ENCODE peak calls at places on chromosomes 16 and 17, in four cellular contexts. One of them, this sample, is unnamed.

GRCh38 chr16:72588554-72588953 is 416.6 kb upstream of the PMFBP1 start:
- DNase-seq in HFF-Myc: no peak
- DNase-seq in choroid plexus epithelial cell: no peak
- DNase-seq in fibroblast of pulmonary artery: no peak
- DNase-seq in this sample: no peak

GRCh38 chr16:31134625-31135534 is 647 bp downstream of the PRSS8 start:
- DNase-seq in fibroblast of pulmonary artery: no peak
- DNase-seq in choroid plexus epithelial cell: no peak
- DNase-seq in HFF-Myc: no peak
- DNase-seq in this sample: no peak

GRCh38 chr17:15237106-15237425 is 28.1 kb downstream of the PMP22 start:
- DNase-seq in fibroblast of pulmonary artery: no peak
- DNase-seq in choroid plexus epithelial cell: no peak
- DNase-seq in HFF-Myc: no peak
- DNase-seq in this sample: no peak

GRCh38 chr16:11989238-11990160 is 13.0 kb downstream of the SNX29 start:
- DNase-seq in fibroblast of pulmonary artery: no peak
- DNase-seq in choroid plexus epithelial cell: no peak
- DNase-seq in HFF-Myc: no peak
- DNase-seq in this sample: no peak

GRCh38 chr16:49491736-49492089 is 118.1 kb downstream of the C16orf78 start:
- DNase-seq in HFF-Myc: no peak
- DNase-seq in fibroblast of pulmonary artery: no peak
- DNase-seq in choroid plexus epithelial cell: peak; percentile 30
- DNase-seq in this sample: no peak

GRCh38 chr17:74126179-74126900 is 77.1 kb upstream of the RPL38 start:
- DNase-seq in HFF-Myc: no peak
- DNase-seq in fibroblast of pulmonary artery: no peak
- DNase-seq in choroid plexus epithelial cell: no peak
- DNase-seq in this sample: no peak

GRCh38 chr17:46212634-46213435 is 19.6 kb upstream of the KANSL1 start:
- DNase-seq in HFF-Myc: peak; percentile 46
- DNase-seq in choroid plexus epithelial cell: peak; percentile 91
- DNase-seq in fibroblast of pulmonary artery: peak; percentile 87
- DNase-seq in this sample: peak; percentile 75

GRCh38 chr16:53029971-53030370 is 22.7 kb downstream of the CHD9NB start:
- DNase-seq in choroid plexus epithelial cell: no peak
- DNase-seq in HFF-Myc: no peak
- DNase-seq in fibroblast of pulmonary artery: no peak
- DNase-seq in this sample: no peak

GRCh38 chr17:21373034-21373433 is 3.1 kb upstream of the KCNJ12 start:
- DNase-seq in fibroblast of pulmonary artery: no peak
- DNase-seq in choroid plexus epithelial cell: no peak
- DNase-seq in HFF-Myc: no peak
- DNase-seq in this sample: no peak

GRCh38 chr17:9204623-9205329 is 183.5 kb downstream of the NTN1 start:
- DNase-seq in choroid plexus epithelial cell: no peak
- DNase-seq in fibroblast of pulmonary artery: no peak
- DNase-seq in HFF-Myc: no peak
- DNase-seq in this sample: no peak

GRCh38 chr17:31392002-31392855 is 754 bp downstream of the RAB11FIP4 start:
- DNase-seq in HFF-Myc: no peak
- DNase-seq in choroid plexus epithelial cell: no peak
- DNase-seq in fibroblast of pulmonary artery: no peak
- DNase-seq in this sample: no peak

GRCh38 chr16:12178251-12178990 is 201.9 kb downstream of the SNX29 start:
- DNase-seq in choroid plexus epithelial cell: peak; percentile 11
- DNase-seq in fibroblast of pulmonary artery: peak; percentile 82
- DNase-seq in HFF-Myc: no peak
- DNase-seq in this sample: no peak

DNA sequence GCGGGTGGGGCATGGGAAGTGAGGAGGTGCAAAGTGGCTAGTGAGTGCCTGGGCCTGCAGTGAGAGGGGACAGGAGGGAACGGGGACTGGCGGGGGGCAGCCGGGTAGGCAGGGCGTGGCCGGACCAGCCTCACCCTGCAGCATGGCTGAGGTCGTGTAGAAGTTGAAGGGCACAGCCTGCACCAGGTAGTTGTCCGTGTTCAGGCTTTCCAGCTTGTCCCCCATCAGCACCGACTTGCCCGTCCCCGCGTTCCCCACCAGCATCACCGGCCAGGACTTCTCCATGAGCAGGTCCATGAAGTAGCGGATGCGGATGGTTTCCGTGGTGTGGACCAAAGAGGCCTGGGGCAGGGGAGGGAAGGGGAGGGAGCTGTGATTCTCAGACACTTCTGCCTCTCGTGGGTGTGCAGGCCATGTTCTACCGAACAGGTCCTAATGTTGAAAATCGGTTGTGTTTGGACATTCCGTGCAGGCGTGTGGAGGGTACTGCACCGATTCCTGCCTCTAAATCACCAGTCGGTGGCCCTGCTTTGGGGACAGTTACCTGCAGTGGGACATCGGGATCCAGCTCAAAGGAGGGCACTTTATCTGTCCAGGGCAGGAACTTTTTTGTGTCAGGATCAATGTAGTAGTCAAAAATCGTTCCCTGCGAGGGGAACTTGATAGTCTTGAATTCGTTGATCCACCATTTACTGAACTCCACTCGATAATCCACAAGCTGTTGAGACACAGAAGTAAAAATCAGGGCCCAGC is 91.6 kb downstream of the DNAH17 start:
- DNase-seq in fibroblast of pulmonary artery: no peak
- DNase-seq in choroid plexus epithelial cell: no peak
- DNase-seq in HFF-Myc: no peak
- DNase-seq in this sample: no peak
- H3K4me3 ChIP-seq in fibroblast of pulmonary artery: no peak overlapping the region
- H3K4me3 ChIP-seq in choroid plexus epithelial cell: no peak overlapping the region
- H3K4me3 ChIP-seq in HFF-Myc: peak overlapping the region; percentile 58
- H3K4me3 ChIP-seq in this sample: no peak overlapping the region

GRCh38 chr16:803751-804075 is 3.2 kb upstream of the GNG13 start:
- DNase-seq in HFF-Myc: no peak
- DNase-seq in choroid plexus epithelial cell: no peak
- DNase-seq in fibroblast of pulmonary artery: no peak
- DNase-seq in this sample: no peak
- TF ChIP-seq CTCF in HFF-Myc: no peak
- TF ChIP-seq CTCF in choroid plexus epithelial cell: no peak
- TF ChIP-seq CTCF in fibroblast of pulmonary artery: no peak
- TF ChIP-seq CTCF in this sample: no peak

DNA sequence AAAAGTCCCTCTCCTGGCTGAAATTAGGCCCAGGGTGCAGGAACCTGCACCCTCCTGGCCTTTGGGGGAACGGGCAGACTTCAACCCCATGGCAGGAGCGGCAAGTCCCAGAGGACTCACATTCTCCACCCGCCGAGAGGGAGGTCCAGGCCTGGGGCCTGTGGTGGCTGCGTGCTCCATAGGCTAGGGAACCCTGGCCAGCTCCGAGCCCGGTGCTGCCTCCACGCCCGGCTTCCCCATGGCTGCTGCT is 130 bp downstream of the CCDC78 start:
- DNase-seq in HFF-Myc: no peak
- DNase-seq in choroid plexus epithelial cell: no peak
- DNase-seq in fibroblast of pulmonary artery: no peak
- DNase-seq in this sample: no peak
- H3K4me3 ChIP-seq in HFF-Myc: peak overlapping the region; percentile 31
- H3K4me3 ChIP-seq in choroid plexus epithelial cell: no peak overlapping the region
- H3K4me3 ChIP-seq in fibroblast of pulmonary artery: no peak overlapping the region
- H3K4me3 ChIP-seq in this sample: no peak overlapping the region

DNA sequence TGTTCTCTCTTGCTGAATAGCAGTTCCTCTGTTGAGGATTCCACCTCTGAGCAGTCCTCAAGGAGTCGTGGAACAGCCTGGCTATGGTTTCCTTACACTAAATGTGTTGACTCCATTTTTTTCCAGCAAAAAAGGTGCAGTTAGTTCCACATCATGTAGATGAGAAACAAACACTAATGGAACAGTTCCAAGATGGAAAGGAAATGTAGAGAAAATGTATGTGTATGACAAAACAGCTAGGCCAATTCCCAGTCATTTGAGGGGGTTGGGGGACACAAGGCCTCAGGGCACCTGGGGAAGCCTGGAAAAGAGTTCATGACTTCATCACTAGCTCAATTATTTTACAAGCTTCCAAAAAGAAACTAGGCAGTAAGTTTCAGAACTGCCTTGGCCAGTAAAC is 90.0 kb downstream of the CFDP1 start:
- DNase-seq in choroid plexus epithelial cell: no peak
- DNase-seq in fibroblast of pulmonary artery: no peak
- DNase-seq in HFF-Myc: no peak
- DNase-seq in this sample: no peak
- TF ChIP-seq CTCF in choroid plexus epithelial cell: no peak
- TF ChIP-seq CTCF in fibroblast of pulmonary artery: no peak
- TF ChIP-seq CTCF in HFF-Myc: no peak
- TF ChIP-seq CTCF in this sample: no peak

DNA sequence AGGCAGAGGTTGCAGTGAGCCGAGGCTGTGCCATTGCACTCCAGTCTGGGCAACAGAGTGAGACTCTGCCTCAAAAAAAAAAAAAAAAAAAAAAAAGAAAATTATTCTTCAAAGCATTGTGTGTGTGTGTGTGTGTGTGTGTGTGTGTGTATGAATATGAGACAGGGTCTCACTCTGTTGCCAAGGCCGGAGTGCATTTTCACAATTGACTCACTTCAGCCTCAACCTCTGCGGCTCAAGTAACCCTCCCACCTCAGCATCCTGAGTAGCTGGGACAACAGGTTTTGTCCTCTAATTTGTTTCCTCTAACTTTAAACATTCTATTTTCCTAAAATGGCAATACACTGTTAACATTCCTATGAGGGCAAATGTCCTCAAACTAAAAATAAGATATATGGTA is 7.7 kb downstream of the FBXO47 start:
- DNase-seq in choroid plexus epithelial cell: no peak
- DNase-seq in HFF-Myc: no peak
- DNase-seq in fibroblast of pulmonary artery: no peak
- DNase-seq in this sample: no peak
- H3K4me3 ChIP-seq in choroid plexus epithelial cell: no peak overlapping the region
- H3K4me3 ChIP-seq in HFF-Myc: no peak overlapping the region
- H3K4me3 ChIP-seq in fibroblast of pulmonary artery: no peak overlapping the region
- H3K4me3 ChIP-seq in this sample: no peak overlapping the region

GRCh38 chr16:187330-187729 is 7.1 kb downstream of the HBQ1 start:
- DNase-seq in fibroblast of pulmonary artery: no peak
- DNase-seq in HFF-Myc: no peak
- DNase-seq in choroid plexus epithelial cell: no peak
- DNase-seq in this sample: no peak

GRCh38 chr16:189604-190186 is 9.4 kb downstream of the HBQ1 start:
- DNase-seq in HFF-Myc: no peak
- DNase-seq in choroid plexus epithelial cell: no peak
- DNase-seq in fibroblast of pulmonary artery: no peak
- DNase-seq in this sample: no peak

GRCh38 chr16:185691-186090 is 5.4 kb downstream of the HBQ1 start:
- DNase-seq in fibroblast of pulmonary artery: no peak
- DNase-seq in choroid plexus epithelial cell: no peak
- DNase-seq in HFF-Myc: no peak
- DNase-seq in this sample: no peak

GRCh38 chr16:191783-192294 is 11.6 kb downstream of the HBQ1 start:
- DNase-seq in choroid plexus epithelial cell: no peak
- DNase-seq in fibroblast of pulmonary artery: no peak
- DNase-seq in HFF-Myc: no peak
- DNase-seq in this sample: no peak

GRCh38 chr16:188674-189073 is 8.4 kb downstream of the HBQ1 start:
- DNase-seq in HFF-Myc: no peak
- DNase-seq in choroid plexus epithelial cell: no peak
- DNase-seq in fibroblast of pulmonary artery: no peak
- DNase-seq in this sample: no peak
- TF ChIP-seq CTCF in HFF-Myc: no peak
- TF ChIP-seq CTCF in choroid plexus epithelial cell: peak; percentile 19
- TF ChIP-seq CTCF in fibroblast of pulmonary artery: no peak
- TF ChIP-seq CTCF in this sample: no peak

This sample was measured in AG09309.